ENCODE peak calls at places on chromosomes 11 and 22, in seven cellular contexts. E is Karpas-422, B is A549, R is prostate gland, H is GM12865, C is pancreas, P is astrocyte of the spinal cord. W is an unnamed sample.

GRCh38 chr11:114215871-114216803 is 80.1 kb upstream of the NNMT start:
- DNase-seq in E (no peak), B (no peak), R (no peak), H (no peak), C (no peak), P (no peak), W (no peak)

GRCh38 chr22:39634530-39635399 is 64.2 kb downstream of the CACNA1I start:
- DNase-seq in E (no peak), B (peak; percentile 75), R (peak; percentile 61), H (peak; percentile 20), C (no peak), P (peak; percentile 87), W (peak; percentile 84)

GRCh38 chr11:44818110-44818509 is 91.3 kb downstream of the TSPAN18 start:
- DNase-seq in E (no peak), B (no peak), R (no peak), H (no peak), C (no peak), P (no peak), W (no peak)

GRCh38 chr22:40960137-40960536 is 9.0 kb downstream of the RBX1 start:
- DNase-seq in E (no peak), B (no peak), R (no peak), H (no peak), C (no peak), P (no peak), W (no peak)

GRCh38 chr11:115869780-115870431 is 365.7 kb upstream of the CADM1 start:
- DNase-seq in E (peak; percentile 64), B (peak; percentile 7), R (no peak), H (peak; percentile 88), C (no peak), P (peak; percentile 5), W (no peak)

GRCh38 chr11:68976563-68976962 is 4.2 kb downstream of the MRGPRD start:
- DNase-seq in E (no peak), B (no peak), R (no peak), H (no peak), C (no peak), P (no peak), W (no peak)

GRCh38 chr22:30025187-30025586 is 55.1 kb upstream of the HORMAD2 start:
- DNase-seq in E (no peak), B (no peak), R (peak; percentile 66), H (no peak), C (no peak), P (no peak), W (no peak)

GRCh38 chr11:45872513-45873356 is 12.7 kb upstream of the MAPK8IP1 start:
- DNase-seq in E (peak; percentile 81), B (peak; percentile 71), R (peak; percentile 59), H (peak; percentile 47), C (peak; percentile 66), P (peak; percentile 89), W (no peak)

GRCh38 chr11:80330302-80330701 is 889.5 kb upstream of the TENM4 start:
- DNase-seq in E (no peak), B (no peak), R (no peak), H (no peak), C (no peak), P (peak; percentile 52), W (peak; percentile 81)

GRCh38 chr11:67301313-67301921 is 1.9 kb upstream of the SSH3 start:
- DNase-seq in E (no peak), B (no peak), R (no peak), H (no peak), C (no peak), P (no peak), W (no peak)

GRCh38 chr22:39117585-39118191 is 20.6 kb downstream of the APOBEC3H start:
- DNase-seq in E (peak; percentile 82), B (peak; percentile 55), R (peak; percentile 36), H (peak; percentile 92), C (peak; percentile 55), P (peak; percentile 35), W (no peak)

GRCh38 chr11:119742263-119742861 is 13.4 kb upstream of the NECTIN1 start:
- DNase-seq in E (no peak), B (no peak), R (no peak), H (no peak), C (no peak), P (no peak), W (no peak)

GRCh38 chr11:27373856-27374602 is 11.0 kb upstream of the CCDC34 start:
- DNase-seq in E (no peak), B (no peak), R (no peak), H (no peak), C (no peak), P (no peak), W (no peak)

GRCh38 chr11:87301785-87302540 is 264.2 kb downstream of the TMEM135 start:
- DNase-seq in E (no peak), B (no peak), R (no peak), H (no peak), C (no peak), P (no peak), W (no peak)

GRCh38 chr11:9719949-9720646 is 56.2 kb downstream of the SWAP70 start:
- DNase-seq in E (peak; percentile 78), B (no peak), R (no peak), H (peak; percentile 37), C (no peak), P (no peak), W (no peak)

GRCh38 chr11:26062665-26063064 is 269.3 kb upstream of the ANO3 start:
- DNase-seq in E (no peak), B (no peak), R (no peak), H (no peak), C (no peak), P (no peak), W (no peak)

GRCh38 chr11:3949132-3949531 is 93.7 kb downstream of the STIM1 start:
- DNase-seq in E (peak; percentile 50), B (no peak), R (no peak), H (peak; percentile 68), C (no peak), P (no peak), W (no peak)

GRCh38 chr11:40188848-40189247 is 1270.6 kb downstream of the LRRC4C start:
- DNase-seq in E (no peak), B (no peak), R (no peak), H (no peak), C (peak; percentile 29), P (no peak), W (no peak)

GRCh38 chr11:134661660-134662059 is 249.6 kb upstream of the B3GAT1 start:
- DNase-seq in E (no peak), B (no peak), R (no peak), H (no peak), C (no peak), P (no peak), W (no peak)

GRCh38 chr11:96341237-96342130 is 1.5 kb downstream of the MAML2 start:
- DNase-seq in E (peak; percentile 77), B (peak; percentile 9), R (peak; percentile 49), H (peak; percentile 81), C (peak; percentile 28), P (peak; percentile 61), W (no peak)

GRCh38 chr11:81989093-81989492 is 744.6 kb downstream of the FAM181B start:
- DNase-seq in E (no peak), B (no peak), R (no peak), H (no peak), C (no peak), P (peak; percentile 74), W (no peak)

GRCh38 chr22:44701187-44701586 is 817 bp upstream of the PRR5 start:
- DNase-seq in E (no peak), B (no peak), R (no peak), H (no peak), C (no peak), P (no peak), W (no peak)
- H3K4me3 ChIP-seq in E (no peak overlapping the region), B (no peak overlapping the region), R (no peak overlapping the region), H (no peak overlapping the region), C (no peak overlapping the region), P (no peak overlapping the region), W (no peak overlapping the region)

GRCh38 chr11:120882237-120882636 is 141.7 kb upstream of the TBCEL start:
- DNase-seq in E (no peak), B (no peak), R (no peak), H (no peak), C (no peak), P (no peak), W (no peak)
- H3K4me3 ChIP-seq in E (no peak overlapping the region), B (no peak overlapping the region), R (no peak overlapping the region), H (no peak overlapping the region), C (no peak overlapping the region), P (no peak overlapping the region), W (no peak overlapping the region)

GRCh38 chr11:72589802-72590761 is 84.1 kb downstream of the PDE2A start:
- DNase-seq in E (peak; percentile 79), B (peak; percentile 73), R (no peak), H (peak; percentile 41), C (peak; percentile 63), P (peak; percentile 14), W (no peak)
- H3K4me3 ChIP-seq in E (no peak overlapping the region), B (peak overlapping the region; percentile 57), R (peak overlapping the region; percentile 11), H (no peak overlapping the region), C (peak overlapping the region; percentile 35), P (no peak overlapping the region), W (peak overlapping the region; percentile 35)

GRCh38 chr22:22465782-22466181 is 42.8 kb downstream of the ZNF280B start:
- DNase-seq in E (no peak), B (no peak), R (no peak), H (no peak), C (no peak), P (no peak), W (no peak)
- H3K4me3 ChIP-seq in E (no peak overlapping the region), B (no peak overlapping the region), R (no peak overlapping the region), H (no peak overlapping the region), C (no peak overlapping the region), P (no peak overlapping the region), W (no peak overlapping the region)